ENCODE peak calls at places on chromosomes 4 and X, in nine cellular contexts. A is upper lobe of right lung; C is right lobe of liver; D is CD8-positive, alpha-beta T cell; P is brain microvascular endothelial cell; M is endothelial cell of umbilical vein; Q is GM23248; R is CD4-positive, CD25-positive, alpha-beta regulatory T cell; B is WERI-Rb-1. T is an unnamed sample.

GRCh38 chr4:124636793-124637192 is 75.7 kb downstream of the ANKRD50 start:
- DNase-seq in A (no peak), C (no peak), D (no peak), P (no peak), M (no peak), Q (no peak), R (no peak), B (no peak), T (peak; percentile 87)

GRCh38 chr4:72390409-72390808 is 178.6 kb downstream of the ADAMTS3 start:
- DNase-seq in A (no peak), C (no peak), D (no peak), P (no peak), M (peak; percentile 90), Q (peak; percentile 61), R (no peak), B (no peak), T (no peak)

GRCh38 chrX:145817299-145817665 is 347 bp upstream of the SLITRK2 start:
- DNase-seq in A (no peak), C (no peak), D (no peak), P (no peak), M (no peak), Q (no peak), R (no peak), B (no peak), T (no peak)

GRCh38 chr4:107997001-107997788 is 7.5 kb downstream of the HADH start:
- DNase-seq in A (no peak), C (no peak), D (no peak), P (peak; percentile 39), M (no peak), Q (peak; percentile 76), R (no peak), B (no peak), T (no peak)

GRCh38 chr4:113588895-113589668 is 172.5 kb downstream of the CAMK2D start:
- DNase-seq in A (no peak), C (no peak), D (no peak), P (no peak), M (no peak), Q (no peak), R (no peak), B (no peak), T (no peak)

GRCh38 chr4:4864940-4865704 is 5.7 kb downstream of the MSX1 start:
- DNase-seq in A (no peak), C (no peak), D (no peak), P (no peak), M (no peak), Q (no peak), R (no peak), B (no peak), T (no peak)

GRCh38 chrX:105829006-105829405 is 6.7 kb downstream of the NRK start:
- DNase-seq in A (no peak), C (no peak), D (no peak), P (no peak), M (peak; percentile 21), Q (no peak), R (no peak), B (no peak), T (no peak)

GRCh38 chr4:78706302-78706701 is 69.8 kb upstream of the BMP2K start:
- DNase-seq in A (no peak), C (no peak), D (no peak), P (no peak), M (no peak), Q (no peak), R (no peak), B (no peak), T (no peak)

GRCh38 chrX:110001702-110002299 is 1.1 kb upstream of the TMEM164 start:
- DNase-seq in A (no peak), C (no peak), D (no peak), P (no peak), M (no peak), Q (no peak), R (no peak), B (peak; percentile 25), T (no peak)

GRCh38 chrX:49291615-49292337 is 11.7 kb upstream of the GAGE10 start:
- DNase-seq in A (peak; percentile 72), C (peak; percentile 50), D (peak; percentile 71), P (peak; percentile 42), M (peak; percentile 39), Q (peak; percentile 58), R (peak; percentile 54), B (peak; percentile 66), T (peak; percentile 69)

GRCh38 chrX:123814343-123814742 is 45.5 kb upstream of the XIAP start:
- DNase-seq in A (no peak), C (no peak), D (no peak), P (no peak), M (no peak), Q (peak; percentile 29), R (no peak), B (no peak), T (no peak)

GRCh38 chr4:112888617-112889016 is 160.8 kb upstream of the ANK2 start:
- DNase-seq in A (no peak), C (no peak), D (no peak), P (no peak), M (no peak), Q (no peak), R (no peak), B (no peak), T (no peak)

GRCh38 chrX:136147320-136147901 is at the start of gene FHL1:
- DNase-seq in A (peak; percentile 82), C (peak; percentile 61), D (peak; percentile 43), P (no peak), M (peak; percentile 32), Q (peak; percentile 49), R (peak; percentile 37), B (peak; percentile 45), T (peak; percentile 52)

GRCh38 chrX:18973527-18974192 is 10.3 kb downstream of the PHKA2 start:
- DNase-seq in A (no peak), C (no peak), D (no peak), P (no peak), M (no peak), Q (no peak), R (no peak), B (peak; percentile 32), T (peak; percentile 78)

GRCh38 chr4:108287834-108288413 is 119.2 kb upstream of the LEF1 start:
- DNase-seq in A (no peak), C (no peak), D (no peak), P (no peak), M (no peak), Q (no peak), R (no peak), B (no peak), T (no peak)

GRCh38 chr4:141371206-141371605 is 150.5 kb downstream of the ZNF330 start:
- DNase-seq in A (no peak), C (no peak), D (no peak), P (no peak), M (no peak), Q (no peak), R (no peak), B (no peak), T (no peak)

GRCh38 chrX:51853251-51853650 is 40.2 kb upstream of the MAGED1 start:
- DNase-seq in A (no peak), C (no peak), D (no peak), P (no peak), M (no peak), Q (no peak), R (no peak), B (no peak), T (no peak)

GRCh38 chr4:7389719-7390118 is 45.0 kb downstream of the PSAPL1 start:
- DNase-seq in A (no peak), C (peak; percentile 24), D (no peak), P (no peak), M (no peak), Q (no peak), R (no peak), B (peak; percentile 19), T (no peak)

GRCh38 chrX:78375894-78376293 is 48.5 kb upstream of the CYSLTR1 start:
- DNase-seq in A (no peak), C (no peak), D (no peak), P (no peak), M (no peak), Q (peak; percentile 0), R (peak; percentile 5), B (no peak), T (peak; percentile 54)

DNA sequence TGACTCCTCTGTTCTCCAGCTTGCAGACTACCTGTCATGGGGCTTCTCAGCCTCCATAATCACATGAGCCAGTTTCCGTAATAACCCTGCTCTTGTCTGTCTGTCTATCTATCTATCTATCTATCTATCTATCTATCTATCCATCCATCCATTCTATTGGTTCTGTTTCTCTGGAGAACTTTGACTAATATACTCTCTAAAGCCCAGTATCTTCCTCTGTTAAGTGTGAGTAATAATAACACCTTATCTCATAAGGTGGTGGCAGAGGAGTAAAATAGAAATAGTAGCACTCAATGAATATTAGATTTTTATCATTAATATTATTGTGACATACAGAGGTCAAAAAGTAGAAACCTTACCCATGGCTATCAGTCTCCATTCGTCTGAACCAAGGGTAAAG is 177.9 kb upstream of the PGRMC2 start:
- DNase-seq in A (no peak), C (no peak), D (no peak), P (no peak), M (no peak), Q (no peak), R (no peak), B (no peak), T (no peak)
- H3K27ac ChIP-seq in A (no peak overlapping the region), C (no peak overlapping the region), D (no peak overlapping the region), P (no peak overlapping the region), M (no peak overlapping the region), Q (no peak overlapping the region), R (no peak overlapping the region), B (no peak overlapping the region), T (no peak overlapping the region)

GRCh38 chr4:104727643-104728042 is 232.9 kb upstream of the CXXC4 start:
- DNase-seq in A (no peak), C (no peak), D (no peak), P (no peak), M (no peak), Q (no peak), R (no peak), B (no peak), T (no peak)

GRCh38 chr4:104726002-104726401 is 231.3 kb upstream of the CXXC4 start:
- DNase-seq in A (no peak), C (no peak), D (no peak), P (no peak), M (no peak), Q (no peak), R (no peak), B (no peak), T (no peak)

GRCh38 chr4:104732766-104733165 is 238.1 kb upstream of the CXXC4 start:
- DNase-seq in A (no peak), C (no peak), D (no peak), P (no peak), M (no peak), Q (no peak), R (no peak), B (no peak), T (no peak)

GRCh38 chr4:104728380-104729122 is 233.9 kb upstream of the CXXC4 start:
- DNase-seq in A (no peak), C (peak; percentile 55), D (no peak), P (peak; percentile 20), M (no peak), Q (peak; percentile 60), R (no peak), B (no peak), T (no peak)
- H3K4me3 ChIP-seq in A (no peak overlapping the region), C (no peak overlapping the region), D (no peak overlapping the region), P (no peak overlapping the region), M (no peak overlapping the region), Q (no peak overlapping the region), R (no peak overlapping the region), B (no peak overlapping the region), T (no peak overlapping the region)

GRCh38 chr4:145843651-145844050 is 95.0 kb downstream of the ZNF827 start:
- DNase-seq in A (no peak), C (no peak), D (no peak), P (no peak), M (no peak), Q (no peak), R (no peak), B (no peak), T (no peak)
- H3K36me3 ChIP-seq in A (peaks cover 2% of the 10 kb centered on the region), C (no peaks in the 10 kb centered on the region), D (no peaks in the 10 kb centered on the region), P (no peaks in the 10 kb centered on the region), M (no peaks in the 10 kb centered on the region), Q (no peaks in the 10 kb centered on the region), R (no peaks in the 10 kb centered on the region), B (peaks cover 44% of the 10 kb centered on the region), T (peaks cover 2% of the 10 kb centered on the region)

GRCh38 chr4:140018931-140019618 is 134.9 kb downstream of the MAML3 start:
- DNase-seq in A (no peak), C (no peak), D (no peak), P (no peak), M (no peak), Q (peak; percentile 37), R (no peak), B (no peak), T (no peak)
- H3K27ac ChIP-seq in A (peak overlapping the region; percentile 17), C (peak overlapping the region; percentile 32), D (no peak overlapping the region), P (no peak overlapping the region), M (no peak overlapping the region), Q (no peak overlapping the region), R (no peak overlapping the region), B (no peak overlapping the region), T (no peak overlapping the region)

T was measured in A673.